ENCODE peak calls at places on chromosomes 5 and 9, in five cellular contexts. T, Q, E, Y and B are unnamed samples.

GRCh38 chr5:76114192-76114795 is 31.1 kb downstream of the SV2C start:
- DNase-seq in T (no peak), Q (no peak), E (peak; percentile 50), Y (no peak), B (no peak)

GRCh38 chr5:56819027-56819881 is 3.9 kb downstream of the MAP3K1 start:
- DNase-seq in T (peak; percentile 52), Q (no peak), E (no peak), Y (no peak), B (peak; percentile 64)

GRCh38 chr9:120480707-120481106 is 99.3 kb downstream of the CDK5RAP2 start:
- DNase-seq in T (peak; percentile 26), Q (no peak), E (no peak), Y (no peak), B (peak; percentile 25)

GRCh38 chr5:58905944-58906343 is 323.1 kb downstream of the RAB3C start:
- DNase-seq in T (no peak), Q (no peak), E (no peak), Y (no peak), B (no peak)

GRCh38 chr9:125970340-125970739 is 223.2 kb downstream of the PBX3 start:
- DNase-seq in T (peak; percentile 35), Q (no peak), E (no peak), Y (no peak), B (peak; percentile 57)

GRCh38 chr5:74414228-74414627 is 226.3 kb downstream of the ENC1 start:
- DNase-seq in T (no peak), Q (no peak), E (no peak), Y (no peak), B (no peak)

GRCh38 chr9:80968611-80969010 is 720.7 kb downstream of the TLE1 start:
- DNase-seq in T (peak; percentile 65), Q (no peak), E (no peak), Y (no peak), B (peak; percentile 21)

GRCh38 chr5:5271606-5272321 is 131.6 kb downstream of the ADAMTS16 start:
- DNase-seq in T (peak; percentile 55), Q (no peak), E (no peak), Y (no peak), B (no peak)

GRCh38 chr9:81032030-81032572 is 657.2 kb downstream of the TLE1 start:
- DNase-seq in T (peak; percentile 76), Q (no peak), E (no peak), Y (no peak), B (peak; percentile 87)

GRCh38 chr5:80707645-80708044 is 52.9 kb upstream of the DHFR start:
- DNase-seq in T (no peak), Q (no peak), E (no peak), Y (no peak), B (no peak)

GRCh38 chr5:6458833-6459232 is 10.2 kb downstream of the UBE2QL1 start:
- DNase-seq in T (no peak), Q (no peak), E (no peak), Y (no peak), B (no peak)

GRCh38 chr5:89769975-89770374 is 639.6 kb downstream of the CETN3 start:
- DNase-seq in T (peak; percentile 64), Q (no peak), E (no peak), Y (no peak), B (peak; percentile 80)

GRCh38 chr5:16712178-16712577 is 95.4 kb upstream of the RETREG1 start:
- DNase-seq in T (no peak), Q (no peak), E (no peak), Y (no peak), B (no peak)

GRCh38 chr9:88028338-88028737 is 54.0 kb upstream of the CDK20 start:
- DNase-seq in T (no peak), Q (no peak), E (no peak), Y (no peak), B (no peak)

GRCh38 chr9:35688558-35689350 is 971 bp downstream of the TPM2 start:
- DNase-seq in T (peak; percentile 83), Q (no peak), E (no peak), Y (no peak), B (peak; percentile 89)

GRCh38 chr5:132417010-132417439 is 47.5 kb downstream of the SLC22A5 start:
- DNase-seq in T (no peak), Q (no peak), E (no peak), Y (no peak), B (no peak)

GRCh38 chr9:95073042-95073607 is 244.4 kb downstream of the FANCC start:
- DNase-seq in T (no peak), Q (no peak), E (peak; percentile 67), Y (no peak), B (no peak)

GRCh38 chr9:120916573-120916972 is 10.0 kb downstream of the TRAF1 start:
- DNase-seq in T (no peak), Q (peak; percentile 90), E (peak; percentile 31), Y (no peak), B (no peak)

GRCh38 chr5:112687306-112687705 is 50.4 kb upstream of the APC start:
- DNase-seq in T (no peak), Q (no peak), E (peak; percentile 76), Y (no peak), B (no peak)

GRCh38 chr5:102611312-102611711 is 112.5 kb upstream of the SLCO6A1 start:
- DNase-seq in T (no peak), Q (no peak), E (no peak), Y (no peak), B (no peak)

GRCh38 chr5:174448662-174449061 is 275.7 kb upstream of the MSX2 start:
- DNase-seq in T (no peak), Q (no peak), E (no peak), Y (no peak), B (peak; percentile 22)

GRCh38 chr5:56128166-56128565 is 105.0 kb downstream of the ANKRD55 start:
- DNase-seq in T (no peak), Q (no peak), E (no peak), Y (no peak), B (no peak)

GRCh38 chr5:135504376-135504775 is 31.4 kb downstream of the NEUROG1 start:
- DNase-seq in T (no peak), Q (no peak), E (no peak), Y (no peak), B (no peak)

GRCh38 chr5:64207978-64208377 is 42.3 kb downstream of the RNF180 start:
- DNase-seq in T (peak; percentile 11), Q (no peak), E (peak; percentile 29), Y (no peak), B (peak; percentile 41)

GRCh38 chr9:116141864-116142561 is 11.6 kb upstream of the PAPPA start:
- DNase-seq in T (peak; percentile 60), Q (no peak), E (no peak), Y (no peak), B (peak; percentile 30)

GRCh38 chr5:160479926-160480325 is 58.3 kb downstream of the PTTG1 start:
- DNase-seq in T (peak; percentile 53), Q (no peak), E (no peak), Y (no peak), B (peak; percentile 67)

GRCh38 chr5:72145351-72145750 is 38.1 kb downstream of the MAP1B start:
- DNase-seq in T (no peak), Q (no peak), E (no peak), Y (no peak), B (peak; percentile 43)

GRCh38 chr9:134372621-134373267 is 46.5 kb downstream of the RXRA start:
- DNase-seq in T (no peak), Q (no peak), E (no peak), Y (no peak), B (no peak)

GRCh38 chr5:16869821-16870796 is 66.0 kb downstream of the MYO10 start:
- DNase-seq in T (peak; percentile 86), Q (no peak), E (no peak), Y (no peak), B (peak; percentile 79)

DNA sequence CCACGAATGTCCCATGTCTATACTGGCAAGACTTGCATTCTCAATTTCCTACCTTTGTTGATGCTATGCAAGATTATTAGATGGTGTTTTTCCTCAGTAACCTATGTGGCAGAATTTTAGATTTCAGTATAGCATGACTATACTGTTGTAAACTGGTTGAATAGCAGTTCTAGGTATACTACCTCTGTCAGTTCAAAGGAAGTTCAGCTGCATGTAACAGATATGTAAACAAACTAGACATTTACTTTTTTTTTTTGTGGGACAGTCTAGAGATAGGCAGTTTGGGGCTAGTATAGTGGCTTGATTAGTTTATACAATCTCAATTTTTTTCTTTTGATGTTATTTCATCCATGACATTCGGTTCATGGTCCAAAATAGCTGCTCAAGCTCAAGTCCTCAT is 97.6 kb upstream of the GRIN3A start:
- DNase-seq in T (no peak), Q (no peak), E (no peak), Y (no peak), B (no peak)
- H3K36me3 ChIP-seq in T (no peaks in the 10 kb centered on the region), Q (no peaks in the 10 kb centered on the region), E (no peaks in the 10 kb centered on the region), Y (no peaks in the 10 kb centered on the region), B (no peaks in the 10 kb centered on the region)

GRCh38 chr5:50553560-50553984 is 112.5 kb upstream of the EMB start:
- DNase-seq in T (peak; percentile 17), Q (no peak), E (no peak), Y (no peak), B (peak; percentile 29)
- H3K4me3 ChIP-seq in T (peak overlapping the region; percentile 24), Q (no peak overlapping the region), E (no peak overlapping the region), Y (peak overlapping the region; percentile 32), B (no peak overlapping the region)

DNA sequence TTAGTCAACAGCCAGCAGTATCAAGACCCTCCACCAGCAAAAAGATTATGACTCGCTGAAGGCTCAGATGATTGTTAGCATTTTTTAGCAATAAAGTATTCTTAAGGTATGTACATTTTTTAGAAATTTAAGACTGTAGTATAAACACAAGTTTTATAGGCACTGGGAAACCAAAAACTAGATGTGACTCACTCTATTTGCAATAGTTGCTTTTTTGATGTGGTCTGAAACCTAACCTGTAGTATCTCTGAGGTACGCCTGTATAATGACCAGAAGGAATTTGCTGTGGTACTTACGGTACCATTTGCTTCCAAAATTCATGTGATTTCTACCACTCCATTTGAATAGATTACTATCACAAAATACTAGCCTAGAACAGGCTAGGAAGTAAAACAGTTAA is 60.8 kb downstream of the WDR41 start:
- DNase-seq in T (peak; percentile 38), Q (no peak), E (no peak), Y (no peak), B (no peak)
- H3K36me3 ChIP-seq in T (peaks cover 24% of the 10 kb centered on the region), Q (no peaks in the 10 kb centered on the region), E (peaks cover 7% of the 10 kb centered on the region), Y (peaks cover 15% of the 10 kb centered on the region), B (peaks cover 3% of the 10 kb centered on the region)

GRCh38 chr9:74951725-74952151 is 974 bp downstream of the C9orf40 start:
- DNase-seq in T (peak; percentile 35), Q (peak; percentile 57), E (peak; percentile 59), Y (no peak), B (peak; percentile 17)

GRCh38 chr9:74949859-74950258 is 2.9 kb downstream of the C9orf40 start:
- DNase-seq in T (no peak), Q (no peak), E (peak; percentile 13), Y (no peak), B (no peak)

GRCh38 chr9:74950456-74950855 is 2.3 kb downstream of the C9orf40 start:
- DNase-seq in T (no peak), Q (no peak), E (no peak), Y (no peak), B (no peak)

GRCh38 chr9:74952281-74953151 is at the start of gene C9orf40:
- DNase-seq in T (peak; percentile 81), Q (peak; percentile 92), E (peak; percentile 91), Y (peak; percentile 58), B (peak; percentile 63)

GRCh38 chr9:74951107-74951720 is 1.5 kb downstream of the C9orf40 start:
- DNase-seq in T (peak; percentile 4), Q (no peak), E (no peak), Y (no peak), B (no peak)
- H3K4me3 ChIP-seq in T (peak overlapping the region; percentile 95), Q (peak overlapping the region; percentile 81), E (peak overlapping the region; percentile 81), Y (peak overlapping the region; percentile 93), B (peak overlapping the region; percentile 93)

GRCh38 chr5:95817430-95817829 is 5.1 kb downstream of the GLRX start:
- DNase-seq in T (no peak), Q (no peak), E (peak; percentile 52), Y (no peak), B (peak; percentile 87)
- H3K36me3 ChIP-seq in T (no peaks in the 10 kb centered on the region), Q (no peaks in the 10 kb centered on the region), E (no peaks in the 10 kb centered on the region), Y (no peaks in the 10 kb centered on the region), B (peaks cover 9% of the 10 kb centered on the region)